ENCODE peak calls at places on chromosomes 13 and 19, in eight cellular contexts. V, H, K, Q, W, I, S and U are unnamed samples.

GRCh38 chr13:27975579-27976361 is 6.7 kb upstream of the CDX2 start:
- DNase-seq in H (no peak), W (no peak), K (peak; percentile 37), S (no peak), I (no peak), Q (no peak), V (no peak), U (no peak)

GRCh38 chr13:23081246-23081645 is 99.5 kb upstream of the SGCG start:
- DNase-seq in Q (no peak), V (no peak), I (no peak), K (no peak), S (no peak), W (no peak), H (no peak), U (no peak)

GRCh38 chr19:29560313-29561075 is 34.7 kb downstream of the VSTM2B start:
- DNase-seq in V (no peak), I (peak; percentile 2), W (no peak), K (no peak), H (no peak), Q (no peak), S (no peak), U (no peak)

GRCh38 chr13:95954266-95954665 is 98.9 kb downstream of the UGGT2 start:
- DNase-seq in H (no peak), K (no peak), W (no peak), I (no peak), S (no peak), Q (no peak), V (no peak), U (no peak)

GRCh38 chr13:35514801-35515502 is 38.5 kb upstream of the MAB21L1 start:
- DNase-seq in W (no peak), Q (no peak), S (no peak), V (no peak), H (no peak), I (peak; percentile 30), K (no peak), U (no peak)

GRCh38 chr19:10238172-10238783 is 7.1 kb upstream of the S1PR2 start:
- DNase-seq in Q (no peak), I (peak; percentile 87), S (no peak), K (no peak), H (no peak), W (no peak), V (no peak), U (no peak)

GRCh38 chr13:66992183-66992582 is 238.0 kb downstream of the PCDH9 start:
- DNase-seq in K (no peak), W (no peak), I (no peak), V (no peak), H (no peak), Q (no peak), S (no peak), U (no peak)

GRCh38 chr13:112617754-112618375 is 29.9 kb upstream of the TUBGCP3 start:
- DNase-seq in Q (no peak), H (no peak), W (no peak), I (no peak), K (no peak), V (no peak), S (no peak), U (peak; percentile 57)

GRCh38 chr19:41853344-41853743 is 6.7 kb upstream of the RPS19 start:
- DNase-seq in V (no peak), S (no peak), Q (no peak), W (no peak), H (no peak), I (no peak), K (no peak), U (no peak)

GRCh38 chr19:48611872-48612271 is 3.0 kb downstream of the FAM83E start:
- DNase-seq in K (no peak), S (no peak), Q (no peak), H (no peak), W (no peak), I (no peak), V (no peak), U (no peak)

GRCh38 chr13:101881593-101881992 is 429.1 kb downstream of the ITGBL1 start:
- DNase-seq in V (no peak), H (no peak), W (no peak), K (peak; percentile 25), I (no peak), Q (no peak), S (no peak), U (no peak)